ENCODE peak calls at places on chromosomes 5 and 9, in five cellular contexts. One of them, this sample, is unnamed.

GRCh38 chr5:50856720-50857119 is 190.3 kb downstream of the PARP8 start:
- DNase-seq in CD8-positive, alpha-beta T cell: no peak
- DNase-seq in CD4-positive, CD25-positive, alpha-beta regulatory T cell: peak; percentile 3
- DNase-seq in suprapubic skin: no peak
- DNase-seq in right lobe of liver: no peak
- DNase-seq in this sample: no peak

GRCh38 chr9:4344946-4345345 is 45.1 kb upstream of the GLIS3 start:
- DNase-seq in suprapubic skin: no peak
- DNase-seq in right lobe of liver: no peak
- DNase-seq in CD4-positive, CD25-positive, alpha-beta regulatory T cell: peak; percentile 24
- DNase-seq in CD8-positive, alpha-beta T cell: no peak
- DNase-seq in this sample: no peak

GRCh38 chr5:102663771-102664530 is 91.2 kb upstream of the PAM start:
- DNase-seq in right lobe of liver: no peak
- DNase-seq in CD8-positive, alpha-beta T cell: no peak
- DNase-seq in suprapubic skin: no peak
- DNase-seq in CD4-positive, CD25-positive, alpha-beta regulatory T cell: no peak
- DNase-seq in this sample: no peak

GRCh38 chr5:150593593-150593992 is 46.9 kb upstream of the SYNPO start:
- DNase-seq in suprapubic skin: no peak
- DNase-seq in right lobe of liver: no peak
- DNase-seq in CD4-positive, CD25-positive, alpha-beta regulatory T cell: no peak
- DNase-seq in CD8-positive, alpha-beta T cell: no peak
- DNase-seq in this sample: peak; percentile 68

GRCh38 chr5:90658620-90659019 is 100.0 kb downstream of the ADGRV1 start:
- DNase-seq in CD4-positive, CD25-positive, alpha-beta regulatory T cell: no peak
- DNase-seq in CD8-positive, alpha-beta T cell: no peak
- DNase-seq in right lobe of liver: no peak
- DNase-seq in suprapubic skin: no peak
- DNase-seq in this sample: no peak

GRCh38 chr5:37940931-37941623 is 101.2 kb upstream of the GDNF start:
- DNase-seq in CD4-positive, CD25-positive, alpha-beta regulatory T cell: no peak
- DNase-seq in right lobe of liver: no peak
- DNase-seq in CD8-positive, alpha-beta T cell: no peak
- DNase-seq in suprapubic skin: no peak
- DNase-seq in this sample: no peak

GRCh38 chr9:2055203-2055658 is 40.1 kb downstream of the SMARCA2 start:
- DNase-seq in CD4-positive, CD25-positive, alpha-beta regulatory T cell: peak; percentile 11
- DNase-seq in right lobe of liver: no peak
- DNase-seq in CD8-positive, alpha-beta T cell: no peak
- DNase-seq in suprapubic skin: no peak
- DNase-seq in this sample: no peak

GRCh38 chr5:58926549-58926948 is 343.7 kb downstream of the RAB3C start:
- DNase-seq in suprapubic skin: no peak
- DNase-seq in right lobe of liver: no peak
- DNase-seq in CD8-positive, alpha-beta T cell: no peak
- DNase-seq in CD4-positive, CD25-positive, alpha-beta regulatory T cell: no peak
- DNase-seq in this sample: no peak

GRCh38 chr9:120475341-120475740 is 104.6 kb downstream of the CDK5RAP2 start:
- DNase-seq in CD4-positive, CD25-positive, alpha-beta regulatory T cell: no peak
- DNase-seq in CD8-positive, alpha-beta T cell: no peak
- DNase-seq in suprapubic skin: no peak
- DNase-seq in right lobe of liver: no peak
- DNase-seq in this sample: no peak

GRCh38 chr5:142924135-142924883 is 154.1 kb downstream of the ARHGAP26 start:
- DNase-seq in right lobe of liver: no peak
- DNase-seq in suprapubic skin: no peak
- DNase-seq in CD8-positive, alpha-beta T cell: no peak
- DNase-seq in CD4-positive, CD25-positive, alpha-beta regulatory T cell: peak; percentile 12
- DNase-seq in this sample: no peak

GRCh38 chr5:132663771-132664695 is 6.1 kb downstream of the IL13 start:
- DNase-seq in suprapubic skin: peak; percentile 49
- DNase-seq in CD8-positive, alpha-beta T cell: no peak
- DNase-seq in CD4-positive, CD25-positive, alpha-beta regulatory T cell: no peak
- DNase-seq in right lobe of liver: no peak
- DNase-seq in this sample: no peak

GRCh38 chr5:65801332-65801731 is 79.3 kb downstream of the NLN start:
- DNase-seq in CD8-positive, alpha-beta T cell: no peak
- DNase-seq in right lobe of liver: no peak
- DNase-seq in suprapubic skin: no peak
- DNase-seq in CD4-positive, CD25-positive, alpha-beta regulatory T cell: no peak
- DNase-seq in this sample: no peak

GRCh38 chr5:117590944-117591343 is 1016.3 kb upstream of the SEMA6A start:
- DNase-seq in CD8-positive, alpha-beta T cell: no peak
- DNase-seq in CD4-positive, CD25-positive, alpha-beta regulatory T cell: no peak
- DNase-seq in suprapubic skin: no peak
- DNase-seq in right lobe of liver: no peak
- DNase-seq in this sample: no peak

GRCh38 chr5:127187711-127188110 is 102.9 kb upstream of the MEGF10 start:
- DNase-seq in suprapubic skin: no peak
- DNase-seq in CD8-positive, alpha-beta T cell: no peak
- DNase-seq in CD4-positive, CD25-positive, alpha-beta regulatory T cell: no peak
- DNase-seq in right lobe of liver: no peak
- DNase-seq in this sample: no peak

GRCh38 chr5:2507611-2508010 is 243.9 kb downstream of the IRX2 start:
- DNase-seq in CD4-positive, CD25-positive, alpha-beta regulatory T cell: no peak
- DNase-seq in CD8-positive, alpha-beta T cell: no peak
- DNase-seq in right lobe of liver: no peak
- DNase-seq in suprapubic skin: no peak
- DNase-seq in this sample: no peak

GRCh38 chr9:112535364-112535763 is 48.7 kb downstream of the KIAA1958 start:
- DNase-seq in right lobe of liver: no peak
- DNase-seq in CD8-positive, alpha-beta T cell: no peak
- DNase-seq in suprapubic skin: no peak
- DNase-seq in CD4-positive, CD25-positive, alpha-beta regulatory T cell: no peak
- DNase-seq in this sample: no peak

GRCh38 chr5:57551974-57552537 is 69.4 kb upstream of the ACTBL2 start:
- DNase-seq in CD4-positive, CD25-positive, alpha-beta regulatory T cell: no peak
- DNase-seq in right lobe of liver: no peak
- DNase-seq in suprapubic skin: no peak
- DNase-seq in CD8-positive, alpha-beta T cell: no peak
- DNase-seq in this sample: no peak

GRCh38 chr9:69471433-69471832 is 146.4 kb downstream of the ENTREP1 start:
- DNase-seq in suprapubic skin: no peak
- DNase-seq in CD4-positive, CD25-positive, alpha-beta regulatory T cell: no peak
- DNase-seq in right lobe of liver: no peak
- DNase-seq in CD8-positive, alpha-beta T cell: no peak
- DNase-seq in this sample: peak; percentile 21

GRCh38 chr5:39892708-39893107 is 467.9 kb upstream of the DAB2 start:
- DNase-seq in CD8-positive, alpha-beta T cell: no peak
- DNase-seq in right lobe of liver: no peak
- DNase-seq in CD4-positive, CD25-positive, alpha-beta regulatory T cell: no peak
- DNase-seq in suprapubic skin: no peak
- DNase-seq in this sample: no peak

GRCh38 chr5:181187500-181188213 is 17.3 kb downstream of the TRIM7 start:
- DNase-seq in CD4-positive, CD25-positive, alpha-beta regulatory T cell: peak; percentile 52
- DNase-seq in suprapubic skin: peak; percentile 89
- DNase-seq in right lobe of liver: no peak
- DNase-seq in CD8-positive, alpha-beta T cell: no peak
- DNase-seq in this sample: peak; percentile 68

GRCh38 chr9:96420468-96421219 is 2.5 kb upstream of the ZNF367 start:
- DNase-seq in right lobe of liver: peak; percentile 73
- DNase-seq in CD4-positive, CD25-positive, alpha-beta regulatory T cell: peak; percentile 69
- DNase-seq in CD8-positive, alpha-beta T cell: no peak
- DNase-seq in suprapubic skin: no peak
- DNase-seq in this sample: no peak

GRCh38 chr5:149152317-149152746 is 11.0 kb downstream of the ABLIM3 start:
- DNase-seq in right lobe of liver: peak; percentile 77
- DNase-seq in suprapubic skin: no peak
- DNase-seq in CD4-positive, CD25-positive, alpha-beta regulatory T cell: no peak
- DNase-seq in CD8-positive, alpha-beta T cell: no peak
- DNase-seq in this sample: no peak

GRCh38 chr5:135066781-135067430 is 32.9 kb upstream of the PITX1 start:
- DNase-seq in suprapubic skin: no peak
- DNase-seq in CD8-positive, alpha-beta T cell: no peak
- DNase-seq in right lobe of liver: no peak
- DNase-seq in CD4-positive, CD25-positive, alpha-beta regulatory T cell: no peak
- DNase-seq in this sample: no peak

GRCh38 chr9:1208185-1208584 is 158.0 kb downstream of the DMRT2 start:
- DNase-seq in suprapubic skin: no peak
- DNase-seq in CD8-positive, alpha-beta T cell: no peak
- DNase-seq in CD4-positive, CD25-positive, alpha-beta regulatory T cell: no peak
- DNase-seq in right lobe of liver: no peak
- DNase-seq in this sample: no peak

GRCh38 chr5:68405026-68405684 is 189.6 kb downstream of the PIK3R1 start:
- DNase-seq in suprapubic skin: no peak
- DNase-seq in CD8-positive, alpha-beta T cell: no peak
- DNase-seq in right lobe of liver: no peak
- DNase-seq in CD4-positive, CD25-positive, alpha-beta regulatory T cell: no peak
- DNase-seq in this sample: no peak

DNA sequence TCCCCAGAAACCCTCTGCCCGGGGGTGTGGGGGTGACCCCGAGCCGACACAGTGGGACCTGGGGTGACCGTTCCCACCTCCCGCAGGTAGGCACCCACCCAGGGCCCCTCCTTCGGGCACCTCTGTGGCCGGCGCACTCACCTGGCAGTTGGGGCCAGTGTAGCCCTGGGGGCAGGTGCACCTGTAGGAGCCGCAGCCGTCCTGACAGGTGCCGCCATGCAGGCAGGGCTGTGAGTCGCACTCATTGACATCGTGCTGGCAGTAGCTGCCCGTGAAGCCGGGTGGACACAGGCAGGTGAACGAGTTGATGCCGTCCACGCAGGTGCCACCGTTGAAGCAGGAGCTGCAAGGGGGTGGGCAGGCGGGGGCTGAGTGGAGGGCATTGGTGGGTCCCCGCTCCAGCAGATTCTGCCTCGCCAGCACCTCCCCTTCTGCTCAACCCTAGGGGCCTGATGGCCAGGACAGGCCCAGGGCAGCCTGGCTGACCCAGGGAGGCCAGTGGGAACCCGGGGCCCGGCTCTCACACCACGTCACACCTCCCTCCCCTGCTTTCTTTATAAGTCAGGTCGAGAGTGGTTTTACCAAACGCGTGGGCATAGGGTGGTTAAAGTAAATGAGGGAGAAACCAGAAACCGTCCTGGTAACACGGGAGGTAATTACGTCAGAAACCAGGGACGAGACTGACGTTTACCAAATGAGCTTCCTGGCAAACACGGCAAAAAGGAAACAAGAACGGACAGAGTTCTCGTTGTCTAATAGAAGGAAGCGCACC is 26.1 kb upstream of the SEC16A start:
- DNase-seq in CD4-positive, CD25-positive, alpha-beta regulatory T cell: no peak
- DNase-seq in right lobe of liver: no peak
- DNase-seq in suprapubic skin: no peak
- DNase-seq in CD8-positive, alpha-beta T cell: no peak
- DNase-seq in this sample: no peak
- H3K36me3 ChIP-seq in CD4-positive, CD25-positive, alpha-beta regulatory T cell: peaks cover 68% of the 10 kb centered on the region
- H3K36me3 ChIP-seq in right lobe of liver: peaks cover 25% of the 10 kb centered on the region
- H3K36me3 ChIP-seq in suprapubic skin: peaks cover 99% of the 10 kb centered on the region
- H3K36me3 ChIP-seq in CD8-positive, alpha-beta T cell: peaks cover 25% of the 10 kb centered on the region
- H3K36me3 ChIP-seq in this sample: peaks cover 25% of the 10 kb centered on the region

GRCh38 chr5:111734013-111734412 is 23.0 kb downstream of the NREP start:
- DNase-seq in CD4-positive, CD25-positive, alpha-beta regulatory T cell: no peak
- DNase-seq in suprapubic skin: no peak
- DNase-seq in right lobe of liver: no peak
- DNase-seq in CD8-positive, alpha-beta T cell: no peak
- DNase-seq in this sample: no peak
- H3K4me1 ChIP-seq in CD4-positive, CD25-positive, alpha-beta regulatory T cell: no peaks in the 10 kb centered on the region
- H3K4me1 ChIP-seq in suprapubic skin: peaks cover 14% of the 10 kb centered on the region
- H3K4me1 ChIP-seq in right lobe of liver: peaks cover 50% of the 10 kb centered on the region
- H3K4me1 ChIP-seq in CD8-positive, alpha-beta T cell: no peaks in the 10 kb centered on the region
- H3K4me1 ChIP-seq in this sample: no peaks in the 10 kb centered on the region

GRCh38 chr9:110714314-110714713 is 45.7 kb downstream of the MUSK start:
- DNase-seq in CD4-positive, CD25-positive, alpha-beta regulatory T cell: no peak
- DNase-seq in suprapubic skin: no peak
- DNase-seq in right lobe of liver: no peak
- DNase-seq in CD8-positive, alpha-beta T cell: no peak
- DNase-seq in this sample: no peak
- H3K9me3 ChIP-seq in CD4-positive, CD25-positive, alpha-beta regulatory T cell: no peaks in the 10 kb centered on the region
- H3K9me3 ChIP-seq in suprapubic skin: no peaks in the 10 kb centered on the region
- H3K9me3 ChIP-seq in right lobe of liver: no peaks in the 10 kb centered on the region
- H3K9me3 ChIP-seq in CD8-positive, alpha-beta T cell: no peaks in the 10 kb centered on the region
- H3K9me3 ChIP-seq in this sample: no peaks in the 10 kb centered on the region

DNA sequence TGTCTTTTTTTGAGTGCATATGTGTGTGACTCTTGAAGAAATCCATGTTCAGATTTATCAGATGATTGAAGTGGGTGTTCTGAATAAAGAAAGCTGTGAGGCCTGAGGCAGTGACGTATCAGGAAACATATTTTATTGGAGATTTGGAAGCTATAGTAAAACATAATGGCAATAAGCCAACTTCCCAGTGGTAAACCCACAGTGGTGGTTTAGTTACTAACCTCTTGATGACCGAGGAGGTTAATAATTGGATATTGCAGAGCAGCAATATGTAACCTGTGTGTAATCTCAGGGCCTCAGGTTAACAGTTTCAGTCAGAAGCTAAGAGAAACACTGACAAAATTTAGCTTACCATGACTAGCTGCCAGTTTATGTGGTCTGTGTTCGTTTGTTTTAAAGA is 6.9 kb downstream of the RGMB start:
- DNase-seq in CD8-positive, alpha-beta T cell: no peak
- DNase-seq in CD4-positive, CD25-positive, alpha-beta regulatory T cell: no peak
- DNase-seq in right lobe of liver: no peak
- DNase-seq in suprapubic skin: no peak
- DNase-seq in this sample: no peak
- H3K36me3 ChIP-seq in CD8-positive, alpha-beta T cell: peaks cover 3% of the 10 kb centered on the region
- H3K36me3 ChIP-seq in CD4-positive, CD25-positive, alpha-beta regulatory T cell: peaks cover 12% of the 10 kb centered on the region
- H3K36me3 ChIP-seq in right lobe of liver: no peaks in the 10 kb centered on the region
- H3K36me3 ChIP-seq in suprapubic skin: peaks cover 5% of the 10 kb centered on the region
- H3K36me3 ChIP-seq in this sample: no peaks in the 10 kb centered on the region

GRCh38 chr9:121824651-121825480 is 173.4 kb downstream of the DAB2IP start:
- DNase-seq in CD4-positive, CD25-positive, alpha-beta regulatory T cell: no peak
- DNase-seq in right lobe of liver: no peak
- DNase-seq in CD8-positive, alpha-beta T cell: no peak
- DNase-seq in suprapubic skin: peak; percentile 59
- DNase-seq in this sample: no peak

GRCh38 chr9:121822093-121823085 is 171.0 kb downstream of the DAB2IP start:
- DNase-seq in CD4-positive, CD25-positive, alpha-beta regulatory T cell: no peak
- DNase-seq in CD8-positive, alpha-beta T cell: no peak
- DNase-seq in right lobe of liver: no peak
- DNase-seq in suprapubic skin: no peak
- DNase-seq in this sample: no peak

GRCh38 chr9:121825481-121825830 is 174.0 kb downstream of the DAB2IP start:
- DNase-seq in suprapubic skin: no peak
- DNase-seq in CD4-positive, CD25-positive, alpha-beta regulatory T cell: no peak
- DNase-seq in CD8-positive, alpha-beta T cell: no peak
- DNase-seq in right lobe of liver: no peak
- DNase-seq in this sample: no peak

GRCh38 chr9:121821326-121821725 is 169.9 kb downstream of the DAB2IP start:
- DNase-seq in suprapubic skin: no peak
- DNase-seq in CD8-positive, alpha-beta T cell: no peak
- DNase-seq in CD4-positive, CD25-positive, alpha-beta regulatory T cell: no peak
- DNase-seq in right lobe of liver: no peak
- DNase-seq in this sample: no peak

GRCh38 chr9:121823451-121824169 is 172.2 kb downstream of the DAB2IP start:
- DNase-seq in right lobe of liver: no peak
- DNase-seq in suprapubic skin: no peak
- DNase-seq in CD8-positive, alpha-beta T cell: no peak
- DNase-seq in CD4-positive, CD25-positive, alpha-beta regulatory T cell: no peak
- DNase-seq in this sample: no peak
- H3K4me1 ChIP-seq in right lobe of liver: no peaks in the 10 kb centered on the region
- H3K4me1 ChIP-seq in suprapubic skin: no peaks in the 10 kb centered on the region
- H3K4me1 ChIP-seq in CD8-positive, alpha-beta T cell: no peaks in the 10 kb centered on the region
- H3K4me1 ChIP-seq in CD4-positive, CD25-positive, alpha-beta regulatory T cell: no peaks in the 10 kb centered on the region
- H3K4me1 ChIP-seq in this sample: no peaks in the 10 kb centered on the region

DNA sequence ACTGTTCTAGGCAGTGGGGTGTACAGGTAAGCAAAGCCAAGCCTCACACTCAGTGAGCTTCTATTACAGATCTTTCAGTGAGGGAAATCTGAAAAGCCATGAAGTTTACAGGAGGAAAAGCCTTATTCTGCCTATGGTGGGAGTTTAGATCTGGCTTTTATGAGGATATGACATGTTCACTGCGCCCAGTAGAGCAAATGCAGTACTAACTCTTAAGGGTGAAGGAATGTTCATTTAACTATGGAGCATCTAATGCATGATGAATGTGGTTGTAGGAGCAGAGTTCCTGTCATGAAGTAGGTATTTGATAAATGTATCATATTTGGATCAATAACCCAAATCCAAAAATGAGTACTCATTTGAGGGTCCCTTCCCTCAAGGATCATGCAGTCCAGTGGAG is 230.2 kb upstream of the PAPPA start:
- DNase-seq in CD4-positive, CD25-positive, alpha-beta regulatory T cell: no peak
- DNase-seq in suprapubic skin: no peak
- DNase-seq in right lobe of liver: no peak
- DNase-seq in CD8-positive, alpha-beta T cell: no peak
- DNase-seq in this sample: no peak
- H3K9me3 ChIP-seq in CD4-positive, CD25-positive, alpha-beta regulatory T cell: no peaks in the 10 kb centered on the region
- H3K9me3 ChIP-seq in suprapubic skin: no peaks in the 10 kb centered on the region
- H3K9me3 ChIP-seq in right lobe of liver: no peaks in the 10 kb centered on the region
- H3K9me3 ChIP-seq in CD8-positive, alpha-beta T cell: no peaks in the 10 kb centered on the region
- H3K9me3 ChIP-seq in this sample: no peaks in the 10 kb centered on the region

This sample was measured in mucosa of descending colon.